ENCODE peak calls at places on chromosomes 13 and 19, in four cellular contexts. One of them, this sample, is unnamed. For H3K36me3, the result is how much of the 10 kb centered on the place peaks cover.

GRCh38 chr13:23140492-23140891 is 40.3 kb upstream of the SGCG start:
- DNase-seq in naive thymus-derived CD4-positive, alpha-beta T cell: no peak
- DNase-seq in effector memory CD4-positive, alpha-beta T cell: no peak
- DNase-seq in uterus: no peak
- DNase-seq in this sample: no peak

GRCh38 chr13:79128158-79128557 is 277.9 kb downstream of the RBM26 start:
- DNase-seq in naive thymus-derived CD4-positive, alpha-beta T cell: no peak
- DNase-seq in effector memory CD4-positive, alpha-beta T cell: no peak
- DNase-seq in uterus: no peak
- DNase-seq in this sample: no peak

GRCh38 chr19:1658446-1659433 is 6.3 kb upstream of the TCF3 start:
- DNase-seq in naive thymus-derived CD4-positive, alpha-beta T cell: no peak
- DNase-seq in effector memory CD4-positive, alpha-beta T cell: no peak
- DNase-seq in uterus: no peak
- DNase-seq in this sample: no peak

GRCh38 chr13:44726777-44727176 is 150.6 kb upstream of the TSC22D1 start:
- DNase-seq in naive thymus-derived CD4-positive, alpha-beta T cell: no peak
- DNase-seq in effector memory CD4-positive, alpha-beta T cell: no peak
- DNase-seq in uterus: no peak
- DNase-seq in this sample: no peak

GRCh38 chr13:46114599-46114998 is 9.8 kb upstream of the CPB2 start:
- DNase-seq in naive thymus-derived CD4-positive, alpha-beta T cell: no peak
- DNase-seq in effector memory CD4-positive, alpha-beta T cell: no peak
- DNase-seq in uterus: no peak
- DNase-seq in this sample: no peak

GRCh38 chr13:102825921-102826706 is 19.7 kb upstream of the ERCC5 start:
- DNase-seq in naive thymus-derived CD4-positive, alpha-beta T cell: no peak
- DNase-seq in effector memory CD4-positive, alpha-beta T cell: no peak
- DNase-seq in uterus: no peak
- DNase-seq in this sample: no peak

GRCh38 chr19:12676384-12676792 is 5.3 kb downstream of the DHPS start:
- DNase-seq in naive thymus-derived CD4-positive, alpha-beta T cell: peak
- DNase-seq in effector memory CD4-positive, alpha-beta T cell: peak
- DNase-seq in uterus: peak
- DNase-seq in this sample: peak

GRCh38 chr19:33580645-33581037 is 41.1 kb upstream of the CHST8 start:
- DNase-seq in naive thymus-derived CD4-positive, alpha-beta T cell: no peak
- DNase-seq in effector memory CD4-positive, alpha-beta T cell: no peak
- DNase-seq in uterus: no peak
- DNase-seq in this sample: no peak

GRCh38 chr19:1460033-1460995 is 10.4 kb downstream of the APC2 start:
- DNase-seq in naive thymus-derived CD4-positive, alpha-beta T cell: no peak
- DNase-seq in effector memory CD4-positive, alpha-beta T cell: no peak
- DNase-seq in uterus: no peak
- DNase-seq in this sample: no peak

DNA sequence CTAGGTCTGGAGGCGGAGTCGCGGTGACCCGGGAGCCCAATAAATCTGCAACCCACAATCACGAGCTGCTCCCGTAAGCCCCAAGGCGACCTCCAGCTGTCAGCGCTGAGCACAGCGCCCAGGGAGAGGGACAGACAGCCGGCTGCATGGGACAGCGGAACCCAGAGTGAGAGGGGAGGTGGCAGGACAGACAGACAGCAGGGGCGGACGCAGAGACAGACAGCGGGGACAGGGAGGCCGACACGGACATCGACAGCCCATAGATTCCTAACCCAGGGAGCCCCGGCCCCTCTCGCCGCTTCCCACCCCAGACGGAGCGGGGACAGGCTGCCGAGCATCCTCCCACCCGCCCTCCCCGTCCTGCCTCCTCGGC is at the start of gene SLC5A5:
- DNase-seq in naive thymus-derived CD4-positive, alpha-beta T cell: peak
- DNase-seq in effector memory CD4-positive, alpha-beta T cell: no peak
- DNase-seq in uterus: no peak
- DNase-seq in this sample: no peak
- H3K4me3 ChIP-seq in naive thymus-derived CD4-positive, alpha-beta T cell: peak
- H3K4me3 ChIP-seq in effector memory CD4-positive, alpha-beta T cell: peak
- H3K4me3 ChIP-seq in uterus: no peak
- H3K4me3 ChIP-seq in this sample: no peak

GRCh38 chr13:60260440-60260839 is 96.7 kb upstream of the DIAPH3 start:
- DNase-seq in naive thymus-derived CD4-positive, alpha-beta T cell: no peak
- DNase-seq in effector memory CD4-positive, alpha-beta T cell: no peak
- DNase-seq in uterus: no peak
- DNase-seq in this sample: no peak

GRCh38 chr13:60267498-60268202 is 103.9 kb upstream of the DIAPH3 start:
- DNase-seq in naive thymus-derived CD4-positive, alpha-beta T cell: peak
- DNase-seq in effector memory CD4-positive, alpha-beta T cell: no peak
- DNase-seq in uterus: no peak
- DNase-seq in this sample: no peak

GRCh38 chr13:60258349-60258748 is 94.6 kb upstream of the DIAPH3 start:
- DNase-seq in naive thymus-derived CD4-positive, alpha-beta T cell: no peak
- DNase-seq in effector memory CD4-positive, alpha-beta T cell: no peak
- DNase-seq in uterus: no peak
- DNase-seq in this sample: no peak

GRCh38 chr13:60265566-60265965 is 101.8 kb upstream of the DIAPH3 start:
- DNase-seq in naive thymus-derived CD4-positive, alpha-beta T cell: no peak
- DNase-seq in effector memory CD4-positive, alpha-beta T cell: no peak
- DNase-seq in uterus: no peak
- DNase-seq in this sample: no peak

GRCh38 chr13:60261432-60262351 is 98.0 kb upstream of the DIAPH3 start:
- DNase-seq in naive thymus-derived CD4-positive, alpha-beta T cell: no peak
- DNase-seq in effector memory CD4-positive, alpha-beta T cell: no peak
- DNase-seq in uterus: no peak
- DNase-seq in this sample: no peak
- H3K27ac ChIP-seq in naive thymus-derived CD4-positive, alpha-beta T cell: no peak
- H3K27ac ChIP-seq in effector memory CD4-positive, alpha-beta T cell: no peak
- H3K27ac ChIP-seq in uterus: no peak
- H3K27ac ChIP-seq in this sample: no peak

DNA sequence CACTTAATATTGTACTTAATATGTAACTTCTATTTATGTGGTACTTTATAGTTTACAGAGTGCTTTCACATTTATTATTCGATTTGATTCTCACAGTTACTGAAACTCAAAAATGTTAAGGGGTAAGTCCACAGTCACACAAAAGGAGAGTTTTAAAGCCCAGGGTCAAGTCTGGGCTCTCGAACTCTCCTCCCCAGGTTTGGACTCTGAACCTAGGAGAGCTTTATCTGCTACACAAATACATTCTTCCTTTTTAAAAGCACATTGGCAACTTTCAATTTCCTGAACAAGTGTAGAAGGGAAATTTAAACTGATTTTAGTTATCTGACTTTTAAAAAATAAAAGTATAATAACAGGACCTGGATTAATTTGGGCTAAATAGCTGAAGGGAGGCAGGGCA is 139.2 kb downstream of the ZAR1L start:
- DNase-seq in naive thymus-derived CD4-positive, alpha-beta T cell: no peak
- DNase-seq in effector memory CD4-positive, alpha-beta T cell: no peak
- DNase-seq in uterus: no peak
- DNase-seq in this sample: no peak
- H3K36me3 ChIP-seq in naive thymus-derived CD4-positive, alpha-beta T cell: under half
- H3K36me3 ChIP-seq in effector memory CD4-positive, alpha-beta T cell: under half
- H3K36me3 ChIP-seq in uterus: under half
- H3K36me3 ChIP-seq in this sample: under half

GRCh38 chr13:57340878-57341277 is 173.9 kb downstream of the PRR20E start:
- DNase-seq in naive thymus-derived CD4-positive, alpha-beta T cell: no peak
- DNase-seq in effector memory CD4-positive, alpha-beta T cell: no peak
- DNase-seq in uterus: no peak
- DNase-seq in this sample: no peak
- H3K4me3 ChIP-seq in naive thymus-derived CD4-positive, alpha-beta T cell: no peak
- H3K4me3 ChIP-seq in effector memory CD4-positive, alpha-beta T cell: no peak
- H3K4me3 ChIP-seq in uterus: no peak
- H3K4me3 ChIP-seq in this sample: no peak

GRCh38 chr13:113178896-113179167 is 20.4 kb downstream of the PROZ start:
- DNase-seq in naive thymus-derived CD4-positive, alpha-beta T cell: no peak
- DNase-seq in effector memory CD4-positive, alpha-beta T cell: no peak
- DNase-seq in uterus: no peak
- DNase-seq in this sample: no peak
- H3K27ac ChIP-seq in naive thymus-derived CD4-positive, alpha-beta T cell: no peak
- H3K27ac ChIP-seq in effector memory CD4-positive, alpha-beta T cell: no peak
- H3K27ac ChIP-seq in uterus: no peak
- H3K27ac ChIP-seq in this sample: no peak

DNA sequence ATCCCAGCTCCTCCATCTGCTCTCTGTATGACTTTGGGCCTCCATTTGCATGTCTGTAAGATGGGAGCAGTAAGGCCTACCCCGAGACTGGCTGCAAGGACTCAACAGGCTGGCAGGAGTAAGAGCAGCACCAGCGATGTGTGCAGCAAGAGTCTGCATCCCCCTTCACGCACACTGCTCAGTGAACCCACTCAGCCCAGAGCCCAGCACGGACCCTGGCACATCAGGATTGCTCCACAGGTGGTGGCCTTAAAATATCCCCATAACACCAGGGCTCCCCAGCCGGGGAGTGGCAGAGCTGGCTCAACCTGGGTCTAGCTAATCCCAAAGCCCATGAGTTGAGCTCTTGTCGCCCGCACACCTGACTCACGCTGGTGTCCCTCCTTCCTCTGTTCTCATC is 23.4 kb downstream of the VRK3 start:
- DNase-seq in naive thymus-derived CD4-positive, alpha-beta T cell: no peak
- DNase-seq in effector memory CD4-positive, alpha-beta T cell: no peak
- DNase-seq in uterus: no peak
- DNase-seq in this sample: no peak
- H3K36me3 ChIP-seq in naive thymus-derived CD4-positive, alpha-beta T cell: under half
- H3K36me3 ChIP-seq in effector memory CD4-positive, alpha-beta T cell: half or more
- H3K36me3 ChIP-seq in uterus: under half
- H3K36me3 ChIP-seq in this sample: under half

DNA sequence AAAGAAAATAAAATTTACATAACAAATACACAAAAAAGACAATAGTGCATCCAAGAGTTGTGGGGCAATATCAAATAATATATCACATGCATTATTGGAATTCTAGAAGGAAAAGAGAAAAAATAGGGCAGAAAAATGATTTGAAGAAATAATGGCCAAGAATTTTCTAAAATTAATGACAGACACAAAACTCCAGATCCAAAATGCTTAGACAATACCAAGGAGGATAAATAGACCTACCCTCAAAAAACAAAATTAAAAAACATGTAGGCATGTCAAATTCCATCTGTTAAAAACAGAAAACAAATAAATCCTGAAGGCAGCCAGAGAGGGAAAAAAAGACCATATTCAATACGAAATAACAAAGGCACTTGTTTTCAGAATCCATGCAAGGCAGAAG is 191.5 kb upstream of the ZNF536 start:
- DNase-seq in naive thymus-derived CD4-positive, alpha-beta T cell: no peak
- DNase-seq in effector memory CD4-positive, alpha-beta T cell: no peak
- DNase-seq in uterus: no peak
- DNase-seq in this sample: no peak
- H3K4me3 ChIP-seq in naive thymus-derived CD4-positive, alpha-beta T cell: no peak
- H3K4me3 ChIP-seq in effector memory CD4-positive, alpha-beta T cell: no peak
- H3K4me3 ChIP-seq in uterus: no peak
- H3K4me3 ChIP-seq in this sample: no peak

GRCh38 chr19:50508850-50509190 is 2.2 kb downstream of the JOSD2 start:
- DNase-seq in naive thymus-derived CD4-positive, alpha-beta T cell: no peak
- DNase-seq in effector memory CD4-positive, alpha-beta T cell: no peak
- DNase-seq in uterus: no peak
- DNase-seq in this sample: no peak
- H3K27ac ChIP-seq in naive thymus-derived CD4-positive, alpha-beta T cell: peak
- H3K27ac ChIP-seq in effector memory CD4-positive, alpha-beta T cell: no peak
- H3K27ac ChIP-seq in uterus: no peak
- H3K27ac ChIP-seq in this sample: no peak

GRCh38 chr19:3612330-3612729 is 5.7 kb upstream of the TBXA2R start:
- DNase-seq in naive thymus-derived CD4-positive, alpha-beta T cell: no peak
- DNase-seq in effector memory CD4-positive, alpha-beta T cell: no peak
- DNase-seq in uterus: no peak
- DNase-seq in this sample: peak
- H3K36me3 ChIP-seq in naive thymus-derived CD4-positive, alpha-beta T cell: under half
- H3K36me3 ChIP-seq in effector memory CD4-positive, alpha-beta T cell: under half
- H3K36me3 ChIP-seq in uterus: under half
- H3K36me3 ChIP-seq in this sample: under half

DNA sequence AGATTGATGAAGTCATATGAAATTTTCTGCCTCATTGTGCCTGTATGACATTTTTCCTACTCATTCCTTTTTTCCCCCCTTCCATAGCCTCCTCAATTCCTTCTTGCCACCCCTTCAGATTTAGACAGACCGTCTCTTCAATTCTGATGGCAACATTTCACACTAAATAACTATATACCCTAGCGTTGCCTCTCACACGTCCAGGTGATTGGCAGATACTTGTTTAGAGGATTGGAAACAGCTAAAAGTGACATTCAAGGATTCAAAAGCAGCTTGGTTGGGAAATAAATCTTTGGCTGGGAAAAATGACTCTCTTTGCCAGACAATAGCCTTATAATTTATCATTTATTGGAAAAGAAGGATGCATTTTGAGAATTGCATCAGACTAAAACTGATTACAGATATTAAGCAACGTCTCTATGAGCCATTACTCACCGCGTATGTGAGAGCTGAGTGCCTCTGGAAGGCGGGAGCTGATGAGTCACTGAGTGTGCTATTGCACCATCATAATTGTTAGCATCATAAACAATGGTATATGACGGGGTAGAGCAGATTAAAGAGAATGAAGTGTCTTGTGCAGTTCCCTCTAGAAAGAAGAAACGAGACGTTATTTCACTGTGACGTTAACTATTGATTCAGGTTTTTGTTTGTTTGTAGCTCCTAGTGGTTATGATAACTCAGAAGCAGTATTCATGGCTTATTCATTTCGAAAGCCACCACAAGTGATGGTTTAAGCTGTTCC is 61.1 kb upstream of the FAM216B start:
- DNase-seq in naive thymus-derived CD4-positive, alpha-beta T cell: no peak
- DNase-seq in effector memory CD4-positive, alpha-beta T cell: no peak
- DNase-seq in uterus: peak
- DNase-seq in this sample: no peak
- H3K4me3 ChIP-seq in naive thymus-derived CD4-positive, alpha-beta T cell: no peak
- H3K4me3 ChIP-seq in effector memory CD4-positive, alpha-beta T cell: no peak
- H3K4me3 ChIP-seq in uterus: no peak
- H3K4me3 ChIP-seq in this sample: no peak

This sample was measured in aorta.